ENCODE peak calls at places on chromosomes 13 and 19, in seven cellular contexts. L is neuronal stem cell, B is mesendoderm, P is IMR-90, Y is H1, D is mesenchymal stem cell, M is trophoblast cell. F is an unnamed sample.
A peak's percentile ranks its signal among the peaks of the same experiment; 100 is the strongest.

GRCh38 chr13:89375839-89376238 is 1704.7 kb downstream of the SLITRK5 start:
- DNase-seq in Y (no peak), B (no peak), M (no peak), P (peak; percentile 63), L (no peak), D (peak; percentile 18), F (no peak)

GRCh38 chr13:48806522-48806921 is 152.8 kb downstream of the CYSLTR2 start:
- DNase-seq in M (no peak), P (peak; percentile 83), D (no peak), B (no peak), Y (no peak), L (no peak), F (no peak)

GRCh38 chr19:12800873-12801465 is 631 bp downstream of the PRDX2 start:
- DNase-seq in M (peak; percentile 32), Y (no peak), D (peak; percentile 33), P (no peak), B (no peak), L (no peak), F (peak; percentile 45)

GRCh38 chr19:38247734-38248268 is 8.4 kb downstream of the PPP1R14A start:
- DNase-seq in M (no peak), P (no peak), L (no peak), Y (no peak), B (peak; percentile 72), D (no peak), F (no peak)

GRCh38 chr13:97889803-97890202 is 63.7 kb upstream of the IPO5 start:
- DNase-seq in L (no peak), D (no peak), M (no peak), P (no peak), Y (no peak), B (no peak), F (no peak)

GRCh38 chr19:38182536-38183210 is 41.3 kb downstream of the DPF1 start:
- DNase-seq in L (no peak), P (no peak), M (no peak), D (no peak), Y (no peak), B (no peak), F (no peak)

GRCh38 chr19:55117063-55117635 is 288 bp downstream of the PPP1R12C start:
- DNase-seq in P (no peak), B (no peak), M (peak; percentile 48), Y (no peak), D (no peak), L (no peak), F (no peak)

GRCh38 chr19:41705393-41706174 is 2.8 kb upstream of the CEACAM5 start:
- DNase-seq in L (peak; percentile 4), M (peak; percentile 46), P (no peak), D (no peak), Y (no peak), B (peak; percentile 20), F (peak; percentile 67)

GRCh38 chr13:109246001-109246400 is 540.4 kb downstream of the IRS2 start:
- DNase-seq in L (no peak), P (no peak), B (peak; percentile 86), M (no peak), Y (no peak), D (no peak), F (no peak)

GRCh38 chr19:16078311-16078758 is 2.0 kb downstream of the TPM4 start:
- DNase-seq in D (no peak), M (peak; percentile 50), B (peak; percentile 74), P (peak; percentile 69), Y (no peak), L (peak; percentile 15), F (no peak)

GRCh38 chr13:113968463-113969310 is 5.2 kb downstream of the C13orf46 start:
- DNase-seq in D (no peak), L (no peak), P (no peak), B (no peak), M (no peak), Y (no peak), F (no peak)

GRCh38 chr19:4297901-4298771 is 4.1 kb downstream of the TMIGD2 start:
- DNase-seq in B (no peak), D (no peak), M (no peak), L (no peak), P (no peak), Y (no peak), F (peak; percentile 61)

GRCh38 chr19:2986951-2987491 is 9.7 kb downstream of the TLE6 start:
- DNase-seq in D (peak; percentile 49), B (peak; percentile 73), L (no peak), Y (no peak), M (no peak), P (no peak), F (peak; percentile 58)

GRCh38 chr13:74061939-74062595 is 72.1 kb downstream of the KLF12 start:
- DNase-seq in P (peak; percentile 47), L (no peak), M (no peak), B (no peak), D (peak; percentile 77), Y (no peak), F (no peak)

GRCh38 chr13:32125746-32126145 is 94.2 kb downstream of the FRY start:
- DNase-seq in B (no peak), D (no peak), Y (no peak), L (no peak), M (no peak), P (no peak), F (no peak)

GRCh38 chr19:40150170-40150569 is 41.1 kb upstream of the MAP3K10 start:
- DNase-seq in M (peak; percentile 28), Y (no peak), P (peak; percentile 15), L (no peak), B (no peak), D (no peak), F (no peak)

GRCh38 chr13:107095876-107096275 is 527.9 kb upstream of the ARGLU1 start:
- DNase-seq in B (no peak), P (no peak), D (no peak), Y (no peak), L (no peak), M (peak; percentile 92), F (no peak)

GRCh38 chr13:99062593-99062992 is 84.7 kb upstream of the DOCK9 start:
- DNase-seq in L (no peak), M (no peak), D (no peak), P (peak; percentile 30), B (no peak), Y (no peak), F (no peak)

GRCh38 chr19:34732548-34733255 is 1.3 kb upstream of the ZNF181 start:
- DNase-seq in B (peak; percentile 18), L (no peak), Y (no peak), M (no peak), D (no peak), P (no peak), F (no peak)

GRCh38 chr19:1251233-1251502 is 2.8 kb downstream of the MIDN start:
- DNase-seq in P (peak; percentile 68), L (no peak), D (peak; percentile 81), B (peak; percentile 73), M (peak; percentile 71), Y (no peak), F (no peak)

DNA sequence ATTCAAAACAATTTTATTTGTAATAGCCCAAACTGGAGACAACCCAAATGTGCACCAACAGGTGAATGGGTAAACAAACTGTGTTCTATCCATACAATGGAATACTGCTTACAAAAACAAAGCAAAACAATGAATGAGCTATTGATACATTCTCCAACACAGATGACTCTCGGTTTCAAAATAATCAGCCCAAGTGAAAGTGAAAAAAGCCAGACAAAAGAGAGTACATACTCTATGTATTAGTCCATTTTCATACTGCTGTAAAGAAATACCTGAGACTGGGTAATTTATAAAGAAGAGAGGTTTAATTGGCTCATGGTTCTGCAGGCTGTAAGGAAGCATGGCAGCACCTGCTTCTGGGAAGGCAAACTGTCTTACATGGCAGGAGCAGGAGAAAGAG is 65.2 kb upstream of the LRCH1 start:
- DNase-seq in D (no peak), L (no peak), Y (no peak), P (no peak), M (no peak), B (no peak), F (no peak)
- H3K18ac ChIP-seq in D (no peak overlapping the region), L (no peak overlapping the region), Y (no peak overlapping the region), P (no peak overlapping the region), M (no peak overlapping the region), B (no peak overlapping the region), F (no peak overlapping the region)

GRCh38 chr19:52622261-52622660 is 15.9 kb downstream of the ZNF83 start:
- DNase-seq in P (no peak), M (no peak), L (no peak), Y (no peak), D (no peak), B (peak; percentile 56), F (no peak)
- H3K18ac ChIP-seq in P (no peak overlapping the region), M (no peak overlapping the region), L (no peak overlapping the region), Y (no peak overlapping the region), D (no peak overlapping the region), B (no peak overlapping the region), F (no peak overlapping the region)

GRCh38 chr19:18867199-18867598 is 28.8 kb downstream of the CERS1 start:
- DNase-seq in D (no peak), L (no peak), Y (no peak), B (no peak), P (no peak), M (no peak), F (no peak)
- H3K18ac ChIP-seq in D (no peak overlapping the region), L (no peak overlapping the region), Y (no peak overlapping the region), B (no peak overlapping the region), P (no peak overlapping the region), M (peak overlapping the region; percentile 50), F (no peak overlapping the region)

GRCh38 chr13:40390290-40391008 is 276.0 kb downstream of the FOXO1 start:
- DNase-seq in B (no peak), Y (no peak), P (no peak), D (no peak), M (no peak), L (peak; percentile 69), F (no peak)

GRCh38 chr13:40386586-40386985 is 279.9 kb downstream of the FOXO1 start:
- DNase-seq in L (no peak), Y (no peak), P (no peak), M (no peak), D (no peak), B (no peak), F (no peak)

GRCh38 chr13:40387775-40388174 is 278.7 kb downstream of the FOXO1 start:
- DNase-seq in Y (no peak), M (no peak), B (no peak), L (no peak), D (no peak), P (no peak), F (no peak)

GRCh38 chr13:40389081-40389641 is 277.3 kb downstream of the FOXO1 start:
- DNase-seq in D (no peak), Y (no peak), L (no peak), P (no peak), M (no peak), B (no peak), F (no peak)

DNA sequence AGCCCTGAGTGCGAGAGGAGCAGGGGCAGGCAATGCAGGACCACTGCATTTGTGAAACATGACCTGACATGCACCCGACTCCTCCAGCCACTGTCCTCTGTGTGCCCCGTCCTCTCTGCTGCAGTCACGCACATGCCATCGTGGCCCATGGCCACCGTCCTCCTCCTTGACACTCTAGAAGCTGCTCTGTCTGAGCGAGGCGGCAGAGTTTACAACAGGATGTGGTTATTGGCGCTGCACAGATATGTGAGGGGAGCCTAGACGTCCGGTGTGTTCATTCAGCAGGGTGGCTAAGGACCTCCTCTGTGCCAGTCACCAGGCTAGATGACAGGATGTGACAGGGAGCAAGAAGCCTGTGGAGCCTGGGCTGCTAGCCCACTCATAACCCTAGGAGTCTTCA is 277.8 kb downstream of the FOXO1 start:
- DNase-seq in D (peak; percentile 33), Y (no peak), L (no peak), B (no peak), P (peak; percentile 3), M (no peak), F (no peak)
- H3K18ac ChIP-seq in D (no peak overlapping the region), Y (no peak overlapping the region), L (no peak overlapping the region), B (no peak overlapping the region), P (no peak overlapping the region), M (peak overlapping the region; percentile 34), F (no peak overlapping the region)

F was measured in H9.